ENCODE peak calls at places on chromosome 6, in eight cellular contexts. U is psoas muscle; M is CD8-positive, alpha-beta memory T cell; L is Peyer's patch; Y is ovary; A is cardiac muscle cell; T is H1; P is right atrium auricular region. K is an unnamed sample. For H3K27me3, the result is how much of the 10 kb centered on the place peaks cover.

GRCh38 chr6:43919774-43920173 is 149.8 kb downstream of the VEGFA start:
- DNase-seq in P (no peak), Y (no peak), U (no peak), M (no peak), T (no peak), A (no peak), L (no peak), K (no peak)

GRCh38 chr6:157763894-157764345 is 59.1 kb upstream of the SNX9 start:
- DNase-seq in L (no peak), U (no peak), P (no peak), A (no peak), M (no peak), T (no peak), Y (no peak), K (no peak)

GRCh38 chr6:140758169-140758877 is 1374.4 kb upstream of the GJE1 start:
- DNase-seq in L (no peak), U (no peak), P (no peak), T (no peak), A (no peak), Y (no peak), M (no peak), K (no peak)

GRCh38 chr6:113414511-113414910 is 442.6 kb upstream of the MARCKS start:
- DNase-seq in A (peak), Y (peak), M (no peak), L (no peak), P (no peak), U (no peak), T (no peak), K (no peak)

GRCh38 chr6:89564752-89565427 is 73.7 kb downstream of the LYRM2 start:
- DNase-seq in A (peak), P (no peak), Y (peak), M (no peak), T (no peak), U (no peak), L (no peak), K (no peak)

GRCh38 chr6:14925627-14926026 is 320.2 kb upstream of the JARID2 start:
- DNase-seq in L (no peak), A (peak), U (no peak), T (no peak), P (no peak), Y (no peak), M (no peak), K (no peak)

GRCh38 chr6:33840064-33840926 is 36.5 kb upstream of the MLN start:
- DNase-seq in A (peak), P (peak), Y (peak), M (no peak), U (no peak), L (no peak), T (no peak), K (no peak)

GRCh38 chr6:158703121-158703839 is 53.4 kb downstream of the SYTL3 start:
- DNase-seq in Y (no peak), A (no peak), L (peak), T (no peak), P (no peak), U (peak), M (no peak), K (no peak)

GRCh38 chr6:96420294-96420693 is 101.3 kb upstream of the UFL1 start:
- DNase-seq in A (no peak), U (no peak), Y (no peak), T (no peak), M (no peak), P (no peak), L (no peak), K (no peak)

GRCh38 chr6:123030292-123030691 is 34.3 kb downstream of the CLVS2 start:
- DNase-seq in T (no peak), P (no peak), A (no peak), Y (no peak), M (no peak), L (no peak), U (no peak), K (no peak)

GRCh38 chr6:73079611-73079955 is 145.7 kb downstream of the KHDC1L start:
- DNase-seq in A (peak), U (no peak), M (no peak), L (no peak), T (no peak), Y (no peak), P (no peak), K (no peak)

GRCh38 chr6:109867009-109867969 is 110.8 kb upstream of the GPR6 start:
- DNase-seq in L (no peak), M (no peak), U (no peak), P (peak), A (peak), T (no peak), Y (peak), K (no peak)

GRCh38 chr6:148367418-148368024 is 24.9 kb downstream of the SASH1 start:
- DNase-seq in T (no peak), L (no peak), M (no peak), A (peak), Y (no peak), P (peak), U (peak), K (peak)

GRCh38 chr6:22381810-22382512 is 85.1 kb upstream of the PRL start:
- DNase-seq in A (no peak), P (no peak), L (no peak), M (no peak), U (no peak), Y (no peak), T (no peak), K (no peak)

GRCh38 chr6:36050305-36050704 is 22.7 kb downstream of the MAPK14 start:
- DNase-seq in T (no peak), Y (no peak), U (no peak), P (no peak), A (no peak), M (no peak), L (no peak), K (no peak)

GRCh38 chr6:35070111-35070510 is 71.0 kb downstream of the TCP11 start:
- DNase-seq in Y (no peak), L (no peak), U (no peak), A (no peak), M (no peak), P (no peak), T (no peak), K (no peak)

GRCh38 chr6:30781697-30782424 is 37.5 kb upstream of the IER3 start:
- DNase-seq in A (peak), L (peak), Y (peak), U (peak), M (no peak), P (peak), T (no peak), K (no peak)

GRCh38 chr6:38767555-38767954 is 52.4 kb downstream of the DNAH8 start:
- DNase-seq in T (no peak), L (no peak), U (no peak), A (no peak), P (no peak), Y (no peak), M (no peak), K (no peak)

DNA sequence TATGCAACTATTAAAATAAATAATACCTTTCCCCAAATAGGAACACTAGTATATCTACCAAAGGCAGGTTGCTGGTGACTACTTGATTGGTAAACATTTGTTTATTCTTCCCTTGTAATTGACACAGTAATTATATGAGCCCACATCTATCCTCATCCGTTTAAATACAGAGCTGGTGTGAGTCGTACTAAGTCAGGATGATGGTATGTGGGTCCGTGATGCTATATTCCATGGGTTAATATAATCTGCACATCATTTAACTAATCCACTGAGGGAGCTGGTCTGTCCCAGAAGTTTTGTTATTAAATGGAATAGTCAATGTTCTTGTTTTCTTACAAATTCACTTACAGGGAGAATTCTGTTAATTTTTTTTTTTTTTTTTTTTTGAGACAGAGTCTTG is 164.0 kb upstream of the AGPAT4 start:
- DNase-seq in P (no peak), L (no peak), Y (no peak), M (no peak), T (no peak), U (no peak), A (no peak), K (no peak)
- H3K27me3 ChIP-seq in P (under half), L (under half), Y (under half), M (under half), T (under half), U (under half), A (under half), K (under half)

GRCh38 chr6:121830759-121831158 is 395.3 kb downstream of the GJA1 start:
- DNase-seq in P (no peak), Y (no peak), A (no peak), M (no peak), U (no peak), L (no peak), T (no peak), K (no peak)

GRCh38 chr6:121828567-121828966 is 393.1 kb downstream of the GJA1 start:
- DNase-seq in U (no peak), M (no peak), T (no peak), A (peak), Y (no peak), L (no peak), P (no peak), K (no peak)

GRCh38 chr6:121823437-121823851 is 388.0 kb downstream of the GJA1 start:
- DNase-seq in L (no peak), T (no peak), M (no peak), A (peak), U (no peak), P (no peak), Y (no peak), K (peak)

GRCh38 chr6:121826156-121826810 is 390.8 kb downstream of the GJA1 start:
- DNase-seq in Y (no peak), M (no peak), L (no peak), P (no peak), A (peak), U (no peak), T (no peak), K (no peak)
- H3K27me3 ChIP-seq in Y (under half), M (under half), L (under half), P (under half), A (under half), U (under half), T (under half), K (under half)

GRCh38 chr6:27542485-27542884 is 69.6 kb upstream of the ZNF184 start:
- DNase-seq in Y (no peak), M (no peak), U (no peak), T (no peak), L (no peak), P (no peak), A (no peak), K (no peak)
- H3K27me3 ChIP-seq in Y (under half), M (under half), U (under half), T (under half), L (under half), P (under half), A (half or more), K (under half)

GRCh38 chr6:13013681-13014550 is 297.3 kb downstream of the PHACTR1 start:
- DNase-seq in T (peak), L (no peak), A (peak), Y (no peak), U (no peak), P (no peak), M (no peak), K (peak)

GRCh38 chr6:13009465-13009864 is 292.9 kb downstream of the PHACTR1 start:
- DNase-seq in Y (no peak), T (no peak), P (no peak), U (no peak), L (no peak), M (no peak), A (no peak), K (no peak)

GRCh38 chr6:13012977-13013680 is 296.6 kb downstream of the PHACTR1 start:
- DNase-seq in M (no peak), Y (peak), A (peak), L (no peak), P (no peak), T (peak), U (no peak), K (peak)

GRCh38 chr6:13012271-13012670 is 295.7 kb downstream of the PHACTR1 start:
- DNase-seq in Y (no peak), P (no peak), U (no peak), M (no peak), T (no peak), A (no peak), L (no peak), K (no peak)

GRCh38 chr6:13011612-13012146 is 295.1 kb downstream of the PHACTR1 start:
- DNase-seq in U (no peak), L (no peak), Y (no peak), P (no peak), A (no peak), M (no peak), T (no peak), K (no peak)
- H3K27me3 ChIP-seq in U (under half), L (under half), Y (under half), P (under half), A (half or more), M (under half), T (under half), K (under half)

DNA sequence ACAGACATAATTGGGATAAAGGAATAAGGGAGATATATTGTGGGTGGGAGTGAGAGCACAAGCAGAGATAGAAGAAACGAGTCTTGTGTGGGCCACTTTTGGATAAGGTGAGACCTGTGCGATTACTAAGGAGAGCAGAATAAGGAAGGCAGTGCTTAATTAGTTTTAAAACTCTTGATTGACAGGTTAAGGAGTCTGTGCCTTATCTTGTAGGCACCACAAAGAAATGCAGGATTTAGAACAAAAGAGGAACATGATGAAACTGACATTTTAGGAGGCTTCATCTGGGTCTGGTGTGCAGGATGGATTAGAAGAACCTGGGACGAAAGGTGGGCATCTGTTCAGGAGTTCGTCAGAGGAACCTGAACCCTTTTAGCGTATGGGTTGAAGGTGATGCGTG is 70.2 kb upstream of the KIF25 start:
- DNase-seq in L (no peak), A (no peak), M (no peak), U (no peak), P (no peak), Y (no peak), T (no peak), K (no peak)
- H3K27me3 ChIP-seq in L (under half), A (under half), M (under half), U (under half), P (under half), Y (under half), T (under half), K (under half)

GRCh38 chr6:142954844-142955243 is 9.9 kb upstream of the HIVEP2 start:
- DNase-seq in U (no peak), Y (no peak), A (no peak), M (no peak), T (no peak), L (no peak), P (no peak), K (no peak)

GRCh38 chr6:142956726-142957125 is 11.8 kb upstream of the HIVEP2 start:
- DNase-seq in M (no peak), L (no peak), P (no peak), A (no peak), Y (no peak), T (no peak), U (no peak), K (no peak)

GRCh38 chr6:142950291-142950690 is 5.3 kb upstream of the HIVEP2 start:
- DNase-seq in A (no peak), P (no peak), M (no peak), U (no peak), T (no peak), L (no peak), Y (no peak), K (no peak)

GRCh38 chr6:142952614-142953013 is 7.6 kb upstream of the HIVEP2 start:
- DNase-seq in A (no peak), M (no peak), Y (no peak), L (peak), U (no peak), P (no peak), T (no peak), K (no peak)

DNA sequence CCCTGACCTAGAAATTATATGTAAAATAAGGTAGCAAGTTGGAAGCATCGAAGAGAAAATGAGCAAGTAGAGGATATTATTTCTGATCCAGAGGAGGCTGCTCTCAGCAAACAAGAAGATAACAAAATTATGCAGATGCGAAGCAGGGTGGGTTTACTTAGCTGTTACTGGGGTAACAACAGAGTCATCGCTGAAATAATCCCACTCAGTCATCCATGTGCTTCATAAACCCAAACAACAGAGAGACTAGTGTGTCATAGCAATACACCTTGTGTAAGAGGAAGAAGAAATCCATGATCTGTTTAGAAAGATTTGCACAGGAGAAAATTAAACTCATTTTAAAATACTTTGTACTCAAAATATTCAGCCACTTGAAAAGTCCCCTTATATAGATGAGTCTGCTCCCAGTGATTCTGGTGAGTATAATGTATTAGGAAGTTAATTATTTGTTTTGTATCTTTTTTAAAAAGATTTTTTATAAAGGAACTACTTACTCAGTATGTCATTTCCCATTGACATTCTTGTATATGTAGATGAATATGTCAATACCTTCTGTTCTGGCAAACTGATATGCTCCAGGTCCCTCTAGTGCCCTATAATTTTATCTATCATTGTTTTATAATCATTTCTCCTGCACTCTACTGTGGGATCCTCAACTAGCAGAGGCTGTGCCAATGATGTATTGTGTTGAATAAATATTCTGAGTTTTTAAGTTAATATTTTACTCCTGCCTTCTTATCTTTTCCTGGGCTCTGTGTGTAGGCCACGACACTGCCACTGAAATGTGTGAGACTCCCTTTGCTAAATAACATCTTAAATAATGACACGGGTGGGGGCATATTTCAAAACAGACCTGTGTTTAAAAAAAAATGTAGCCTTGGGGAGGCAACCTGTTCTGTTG is 8.6 kb upstream of the HIVEP2 start:
- DNase-seq in L (no peak), U (no peak), Y (no peak), P (no peak), A (no peak), M (no peak), T (no peak), K (no peak)
- H3K27me3 ChIP-seq in L (under half), U (under half), Y (under half), P (under half), A (under half), M (under half), T (under half), K (under half)

GRCh38 chr6:7777062-7777461 is 51.2 kb downstream of the BMP6 start:
- DNase-seq in T (no peak), Y (no peak), L (no peak), A (no peak), M (no peak), P (no peak), U (no peak), K (no peak)

GRCh38 chr6:7773322-7773721 is 47.4 kb downstream of the BMP6 start:
- DNase-seq in P (no peak), T (no peak), U (no peak), M (no peak), A (no peak), L (no peak), Y (no peak), K (no peak)

GRCh38 chr6:7776509-7776908 is 50.6 kb downstream of the BMP6 start:
- DNase-seq in U (no peak), A (no peak), Y (no peak), P (no peak), M (no peak), L (no peak), T (no peak), K (no peak)

GRCh38 chr6:7770601-7771000 is 44.7 kb downstream of the BMP6 start:
- DNase-seq in M (no peak), P (no peak), A (no peak), T (no peak), Y (no peak), U (no peak), L (no peak), K (no peak)

GRCh38 chr6:7773914-7774313 is 48.0 kb downstream of the BMP6 start:
- DNase-seq in T (no peak), Y (no peak), A (no peak), L (no peak), P (no peak), M (no peak), U (no peak), K (no peak)
- H3K27me3 ChIP-seq in T (under half), Y (under half), A (under half), L (under half), P (under half), M (under half), U (under half), K (under half)

K was measured in H9.